ENCODE peak calls at places on chromosomes 1 and 21, in five cellular contexts. L, I, Z, P and H are unnamed samples.

GRCh38 chr1:113429461-113430153 is 39.3 kb downstream of the MAGI3 start:
- DNase-seq in L (peak), I (no peak), Z (peak), P (no peak), H (no peak)

GRCh38 chr1:5940723-5941407 is 51.4 kb downstream of the NPHP4 start:
- DNase-seq in L (no peak), I (no peak), Z (no peak), P (no peak), H (no peak)

GRCh38 chr1:192493584-192493983 is 82.0 kb upstream of the RGS1 start:
- DNase-seq in L (no peak), I (no peak), Z (no peak), P (no peak), H (no peak)

GRCh38 chr1:39133340-39133684 is 71.2 kb upstream of the MACF1 start:
- DNase-seq in L (no peak), I (no peak), Z (no peak), P (no peak), H (no peak)

GRCh38 chr1:200794506-200795065 is 55.9 kb downstream of the CAMSAP2 start:
- DNase-seq in L (no peak), I (no peak), Z (no peak), P (no peak), H (no peak)

GRCh38 chr1:236868625-236869467 is 73.8 kb downstream of the MTR start:
- DNase-seq in L (peak), I (peak), Z (peak), P (no peak), H (peak)

GRCh38 chr1:95073446-95073845 is 695 bp upstream of the ALG14 start:
- DNase-seq in L (no peak), I (no peak), Z (no peak), P (no peak), H (no peak)

GRCh38 chr1:85344256-85344694 is 67.8 kb upstream of the BCL10 start:
- DNase-seq in L (peak), I (no peak), Z (peak), P (no peak), H (no peak)

GRCh38 chr1:240242601-240243144 is 151.0 kb downstream of the FMN2 start:
- DNase-seq in L (no peak), I (no peak), Z (peak), P (no peak), H (peak)

GRCh38 chr1:211870156-211870555 is 39.6 kb upstream of the LPGAT1 start:
- DNase-seq in L (no peak), I (no peak), Z (no peak), P (no peak), H (no peak)

GRCh38 chr1:234862944-234863515 is 253.1 kb upstream of the IRF2BP2 start:
- DNase-seq in L (peak), I (no peak), Z (peak), P (no peak), H (no peak)

GRCh38 chr1:24743404-24744211 is 1.6 kb upstream of the CLIC4 start:
- DNase-seq in L (peak), I (no peak), Z (no peak), P (no peak), H (no peak)

GRCh38 chr1:82564338-82564737 is 763.6 kb downstream of the ADGRL2 start:
- DNase-seq in L (no peak), I (no peak), Z (no peak), P (no peak), H (no peak)

GRCh38 chr1:98653186-98653585 is 8.3 kb upstream of the SNX7 start:
- DNase-seq in L (no peak), I (no peak), Z (no peak), P (no peak), H (no peak)

GRCh38 chr1:209884665-209885117 is 53.3 kb upstream of the SYT14 start:
- DNase-seq in L (peak), I (no peak), Z (peak), P (no peak), H (peak)

GRCh38 chr21:44381874-44382273 is 28.5 kb downstream of the TRPM2 start:
- DNase-seq in L (no peak), I (no peak), Z (no peak), P (no peak), H (no peak)

GRCh38 chr1:79117376-79117775 is 110.8 kb upstream of the ADGRL4 start:
- DNase-seq in L (no peak), I (no peak), Z (no peak), P (no peak), H (no peak)

GRCh38 chr1:88228153-88228552 is 455.9 kb upstream of the PKN2 start:
- DNase-seq in L (no peak), I (no peak), Z (no peak), P (no peak), H (no peak)

GRCh38 chr1:9389969-9390368 is 97.3 kb downstream of the SPSB1 start:
- DNase-seq in L (no peak), I (no peak), Z (no peak), P (no peak), H (no peak)

GRCh38 chr1:37845781-37846180 is 13.6 kb downstream of the MTF1 start:
- DNase-seq in L (no peak), I (no peak), Z (no peak), P (no peak), H (no peak)

GRCh38 chr21:26554365-26554764 is 18.7 kb downstream of the CYYR1 start:
- DNase-seq in L (no peak), I (no peak), Z (no peak), P (no peak), H (no peak)

GRCh38 chr1:210438928-210439841 is 110.5 kb downstream of the HHAT start:
- DNase-seq in L (no peak), I (no peak), Z (peak), P (no peak), H (peak)

GRCh38 chr1:163076446-163076845 is 7.3 kb downstream of the RGS4 start:
- DNase-seq in L (no peak), I (no peak), Z (no peak), P (no peak), H (no peak)

GRCh38 chr21:44487831-44488230 is 32.5 kb downstream of the LRRC3 start:
- DNase-seq in L (no peak), I (no peak), Z (no peak), P (no peak), H (no peak)